ENCODE peak calls at places on chromosomes 2 and 18, in eight cellular contexts. One of them, this sample, is unnamed.

GRCh38 chr2:3519255-3520190 is at the start of gene ADI1:
- DNase-seq in tibial nerve: peak; percentile 78
- DNase-seq in stomach: peak; percentile 89
- DNase-seq in transverse colon: peak; percentile 87
- DNase-seq in K562: peak; percentile 90
- DNase-seq in heart left ventricle: peak; percentile 86
- DNase-seq in spleen: peak; percentile 96
- DNase-seq in gastrocnemius medialis: peak; percentile 52
- DNase-seq in this sample: peak; percentile 95

GRCh38 chr18:56709463-56709862 is 58.3 kb downstream of the WDR7 start:
- DNase-seq in tibial nerve: no peak
- DNase-seq in stomach: no peak
- DNase-seq in transverse colon: no peak
- DNase-seq in K562: peak; percentile 59
- DNase-seq in heart left ventricle: no peak
- DNase-seq in spleen: no peak
- DNase-seq in gastrocnemius medialis: no peak
- DNase-seq in this sample: no peak

GRCh38 chr2:9797681-9798556 is 45.4 kb upstream of the TAF1B start:
- DNase-seq in tibial nerve: no peak
- DNase-seq in stomach: no peak
- DNase-seq in transverse colon: no peak
- DNase-seq in K562: no peak
- DNase-seq in heart left ventricle: peak; percentile 23
- DNase-seq in spleen: peak; percentile 71
- DNase-seq in gastrocnemius medialis: no peak
- DNase-seq in this sample: no peak

GRCh38 chr2:1960761-1961160 is 216.4 kb upstream of the PXDN start:
- DNase-seq in tibial nerve: no peak
- DNase-seq in stomach: no peak
- DNase-seq in transverse colon: no peak
- DNase-seq in K562: no peak
- DNase-seq in heart left ventricle: no peak
- DNase-seq in spleen: no peak
- DNase-seq in gastrocnemius medialis: no peak
- DNase-seq in this sample: no peak

GRCh38 chr2:98560256-98560771 is 48.0 kb downstream of the COA5 start:
- DNase-seq in tibial nerve: no peak
- DNase-seq in stomach: no peak
- DNase-seq in transverse colon: no peak
- DNase-seq in K562: peak; percentile 91
- DNase-seq in heart left ventricle: peak; percentile 82
- DNase-seq in spleen: no peak
- DNase-seq in gastrocnemius medialis: no peak
- DNase-seq in this sample: no peak

GRCh38 chr2:51293566-51294200 is 261.8 kb upstream of the NRXN1 start:
- DNase-seq in tibial nerve: no peak
- DNase-seq in stomach: no peak
- DNase-seq in transverse colon: no peak
- DNase-seq in K562: no peak
- DNase-seq in heart left ventricle: no peak
- DNase-seq in spleen: no peak
- DNase-seq in gastrocnemius medialis: no peak
- DNase-seq in this sample: no peak

GRCh38 chr2:146455325-146455724 is 1389.5 kb upstream of the ACVR2A start:
- DNase-seq in tibial nerve: no peak
- DNase-seq in stomach: no peak
- DNase-seq in transverse colon: no peak
- DNase-seq in K562: no peak
- DNase-seq in heart left ventricle: no peak
- DNase-seq in spleen: no peak
- DNase-seq in gastrocnemius medialis: no peak
- DNase-seq in this sample: no peak

GRCh38 chr18:32937007-32937540 is 164.3 kb upstream of the KLHL14 start:
- DNase-seq in tibial nerve: no peak
- DNase-seq in stomach: no peak
- DNase-seq in transverse colon: no peak
- DNase-seq in K562: no peak
- DNase-seq in heart left ventricle: no peak
- DNase-seq in spleen: no peak
- DNase-seq in gastrocnemius medialis: no peak
- DNase-seq in this sample: no peak

GRCh38 chr2:145012214-145012670 is 492.3 kb upstream of the ZEB2 start:
- DNase-seq in tibial nerve: no peak
- DNase-seq in stomach: no peak
- DNase-seq in transverse colon: no peak
- DNase-seq in K562: no peak
- DNase-seq in heart left ventricle: peak; percentile 43
- DNase-seq in spleen: no peak
- DNase-seq in gastrocnemius medialis: no peak
- DNase-seq in this sample: no peak

GRCh38 chr2:23654756-23655155 is 269.8 kb downstream of the KLHL29 start:
- DNase-seq in tibial nerve: no peak
- DNase-seq in stomach: no peak
- DNase-seq in transverse colon: no peak
- DNase-seq in K562: no peak
- DNase-seq in heart left ventricle: no peak
- DNase-seq in spleen: no peak
- DNase-seq in gastrocnemius medialis: no peak
- DNase-seq in this sample: no peak

GRCh38 chr2:31269087-31269486 is 35.1 kb downstream of the EHD3 start:
- DNase-seq in tibial nerve: no peak
- DNase-seq in stomach: no peak
- DNase-seq in transverse colon: no peak
- DNase-seq in K562: no peak
- DNase-seq in heart left ventricle: no peak
- DNase-seq in spleen: no peak
- DNase-seq in gastrocnemius medialis: no peak
- DNase-seq in this sample: no peak

DNA sequence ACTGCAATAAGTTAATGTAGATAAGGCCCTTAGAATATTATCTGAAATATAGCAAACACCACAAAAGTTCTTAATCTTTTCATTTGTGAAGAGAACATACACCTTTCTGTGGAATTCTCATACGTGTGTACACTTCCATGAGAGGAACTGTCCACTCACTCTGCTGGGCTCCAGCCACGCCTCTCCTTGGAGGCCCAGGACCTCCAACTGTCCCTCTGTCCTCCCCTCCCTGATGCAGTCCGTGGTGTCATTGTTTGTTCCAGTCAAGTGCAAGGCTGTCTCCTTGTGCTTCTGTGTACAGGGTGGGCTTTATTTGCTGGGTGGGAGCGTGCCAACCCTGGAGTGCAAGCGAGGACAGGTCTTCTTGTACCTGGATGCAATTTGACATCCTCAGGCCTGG is 8.7 kb downstream of the RAB12 start:
- DNase-seq in tibial nerve: no peak
- DNase-seq in stomach: no peak
- DNase-seq in transverse colon: no peak
- DNase-seq in K562: no peak
- DNase-seq in heart left ventricle: no peak
- DNase-seq in spleen: no peak
- DNase-seq in gastrocnemius medialis: no peak
- DNase-seq in this sample: no peak
- TF ChIP-seq POLR2A in tibial nerve: no peak
- TF ChIP-seq POLR2A in stomach: no peak
- TF ChIP-seq POLR2A in transverse colon: no peak
- TF ChIP-seq POLR2A in K562: no peak
- TF ChIP-seq POLR2A in heart left ventricle: no peak
- TF ChIP-seq POLR2A in spleen: no peak
- TF ChIP-seq POLR2A in gastrocnemius medialis: no peak
- TF ChIP-seq POLR2A in this sample: no peak

DNA sequence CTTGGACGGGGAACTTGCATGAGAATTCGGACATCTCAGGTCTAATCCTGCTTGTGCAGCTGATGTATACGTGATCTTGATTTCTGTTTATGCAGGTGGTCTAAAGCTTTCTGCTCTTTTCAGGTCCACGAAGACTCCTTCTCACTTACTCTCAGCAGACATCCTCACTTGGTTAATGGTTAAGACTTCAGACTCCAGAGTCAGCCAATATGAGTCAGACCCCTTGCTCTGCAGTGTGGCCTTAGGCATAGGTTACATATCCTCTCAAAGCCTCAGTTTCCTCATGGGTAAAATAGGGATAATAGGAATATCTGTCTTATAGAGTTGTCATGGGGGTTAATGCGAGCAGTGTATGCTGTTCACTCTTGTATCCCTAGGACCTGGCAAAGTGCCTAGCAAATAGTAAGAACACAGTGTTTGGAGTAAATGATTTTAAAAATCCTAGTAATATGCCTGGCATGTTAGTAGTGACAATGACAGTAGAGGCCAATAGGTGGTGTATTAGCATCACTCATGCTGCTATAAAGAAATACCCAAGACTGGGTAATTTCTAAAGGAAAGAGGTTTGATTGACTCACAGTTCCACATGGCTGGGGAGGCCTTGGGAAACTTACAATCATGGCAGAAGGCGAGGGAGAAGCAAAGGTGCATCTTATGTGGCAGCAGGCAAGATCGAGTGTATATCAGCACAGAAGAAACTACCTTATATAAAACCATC is 42.3 kb downstream of the XRCC5 start:
- DNase-seq in tibial nerve: no peak
- DNase-seq in stomach: no peak
- DNase-seq in transverse colon: no peak
- DNase-seq in K562: no peak
- DNase-seq in heart left ventricle: no peak
- DNase-seq in spleen: no peak
- DNase-seq in gastrocnemius medialis: no peak
- DNase-seq in this sample: no peak
- TF ChIP-seq CTCF in tibial nerve: no peak
- TF ChIP-seq CTCF in stomach: no peak
- TF ChIP-seq CTCF in transverse colon: no peak
- TF ChIP-seq CTCF in K562: peak; percentile 28
- TF ChIP-seq CTCF in heart left ventricle: no peak
- TF ChIP-seq CTCF in spleen: no peak
- TF ChIP-seq CTCF in gastrocnemius medialis: no peak
- TF ChIP-seq CTCF in this sample: no peak

GRCh38 chr18:58538604-58539386 is 90.1 kb downstream of the ALPK2 start:
- DNase-seq in tibial nerve: no peak
- DNase-seq in stomach: no peak
- DNase-seq in transverse colon: no peak
- DNase-seq in K562: no peak
- DNase-seq in heart left ventricle: no peak
- DNase-seq in spleen: no peak
- DNase-seq in gastrocnemius medialis: no peak
- DNase-seq in this sample: no peak
- TF ChIP-seq POLR2A in tibial nerve: no peak
- TF ChIP-seq POLR2A in stomach: no peak
- TF ChIP-seq POLR2A in transverse colon: no peak
- TF ChIP-seq POLR2A in K562: no peak
- TF ChIP-seq POLR2A in heart left ventricle: no peak
- TF ChIP-seq POLR2A in spleen: no peak
- TF ChIP-seq POLR2A in gastrocnemius medialis: no peak
- TF ChIP-seq POLR2A in this sample: no peak

GRCh38 chr2:142877265-142877756 is at the start of gene KYNU:
- DNase-seq in tibial nerve: no peak
- DNase-seq in stomach: no peak
- DNase-seq in transverse colon: no peak
- DNase-seq in K562: peak; percentile 53
- DNase-seq in heart left ventricle: no peak
- DNase-seq in spleen: no peak
- DNase-seq in gastrocnemius medialis: no peak
- DNase-seq in this sample: no peak

GRCh38 chr2:142875642-142876041 is 1.8 kb upstream of the KYNU start:
- DNase-seq in tibial nerve: no peak
- DNase-seq in stomach: no peak
- DNase-seq in transverse colon: no peak
- DNase-seq in K562: no peak
- DNase-seq in heart left ventricle: no peak
- DNase-seq in spleen: no peak
- DNase-seq in gastrocnemius medialis: no peak
- DNase-seq in this sample: no peak

GRCh38 chr2:142878061-142878741 is 737 bp downstream of the KYNU start:
- DNase-seq in tibial nerve: no peak
- DNase-seq in stomach: no peak
- DNase-seq in transverse colon: no peak
- DNase-seq in K562: no peak
- DNase-seq in heart left ventricle: no peak
- DNase-seq in spleen: no peak
- DNase-seq in gastrocnemius medialis: no peak
- DNase-seq in this sample: no peak

GRCh38 chr2:142875010-142875409 is 2.5 kb upstream of the KYNU start:
- DNase-seq in tibial nerve: no peak
- DNase-seq in stomach: no peak
- DNase-seq in transverse colon: no peak
- DNase-seq in K562: no peak
- DNase-seq in heart left ventricle: no peak
- DNase-seq in spleen: no peak
- DNase-seq in gastrocnemius medialis: no peak
- DNase-seq in this sample: no peak

DNA sequence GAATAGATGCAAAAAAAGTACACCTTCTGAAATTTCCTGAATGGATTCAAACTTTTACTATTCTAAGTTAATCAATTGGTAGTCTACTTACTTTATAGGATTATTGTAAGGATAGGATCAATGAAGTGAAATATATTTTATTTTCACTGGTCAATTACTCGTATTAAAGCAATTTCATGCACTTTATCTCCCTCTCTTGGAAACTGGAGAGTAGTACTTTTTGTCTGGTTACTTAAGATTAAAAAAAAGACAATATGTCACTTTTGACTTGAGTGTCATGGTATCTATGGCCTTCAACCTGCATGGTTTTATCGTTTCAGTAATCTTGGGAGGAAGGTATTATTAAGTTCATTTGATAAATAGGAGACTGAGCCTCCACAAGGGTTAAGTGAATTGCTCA is 1.0 kb upstream of the KYNU start:
- DNase-seq in tibial nerve: no peak
- DNase-seq in stomach: no peak
- DNase-seq in transverse colon: no peak
- DNase-seq in K562: no peak
- DNase-seq in heart left ventricle: no peak
- DNase-seq in spleen: no peak
- DNase-seq in gastrocnemius medialis: no peak
- DNase-seq in this sample: no peak
- TF ChIP-seq CTCF in tibial nerve: no peak
- TF ChIP-seq CTCF in stomach: no peak
- TF ChIP-seq CTCF in transverse colon: no peak
- TF ChIP-seq CTCF in K562: no peak
- TF ChIP-seq CTCF in heart left ventricle: no peak
- TF ChIP-seq CTCF in spleen: no peak
- TF ChIP-seq CTCF in gastrocnemius medialis: no peak
- TF ChIP-seq CTCF in this sample: no peak

This sample was measured in esophagus muscularis mucosa.